ENCODE peak calls at places on chromosomes 6 and 20, in four cellular contexts. Y is neural progenitor cell, U is IMR-90, J is GM23338. C is an unnamed sample. For H3K36me3, the result is how much of the 10 kb centered on the place peaks cover.

GRCh38 chr20:15561707-15562106 is 1011.5 kb downstream of the KIF16B start:
- DNase-seq in J (peak), U (no peak), Y (peak), C (no peak)

GRCh38 chr6:71324179-71324791 is 35.7 kb downstream of the OGFRL1 start:
- DNase-seq in J (no peak), U (no peak), Y (no peak), C (no peak)

GRCh38 chr6:148323344-148323743 is 19.3 kb upstream of the SASH1 start:
- DNase-seq in Y (peak), U (peak), J (no peak), C (peak)

GRCh38 chr20:36670665-36671357 is 24.8 kb upstream of the SLA2 start:
- DNase-seq in J (no peak), U (no peak), Y (no peak), C (no peak)

GRCh38 chr20:23923891-23924435 is 44.4 kb upstream of the CST5 start:
- DNase-seq in U (no peak), J (no peak), Y (no peak), C (no peak)

GRCh38 chr20:37494301-37494700 is 26.7 kb upstream of the NNAT start:
- DNase-seq in Y (no peak), U (no peak), J (no peak), C (no peak)

GRCh38 chr20:14134004-14134403 is 138.7 kb downstream of the MACROD2 start:
- DNase-seq in Y (no peak), U (no peak), J (no peak), C (no peak)

GRCh38 chr6:53795702-53796450 is 1.1 kb downstream of the LRRC1 start:
- DNase-seq in J (peak), U (peak), Y (peak), C (no peak)

GRCh38 chr6:2766767-2767314 is 1.6 kb downstream of the WRNIP1 start:
- DNase-seq in Y (no peak), J (no peak), U (peak), C (no peak)

GRCh38 chr20:22795897-22796296 is 211.5 kb upstream of the FOXA2 start:
- DNase-seq in Y (peak), U (peak), J (no peak), C (peak)

GRCh38 chr6:9131616-9132015 is 696.3 kb upstream of the SLC35B3 start:
- DNase-seq in U (peak), Y (no peak), J (peak), C (peak)

DNA sequence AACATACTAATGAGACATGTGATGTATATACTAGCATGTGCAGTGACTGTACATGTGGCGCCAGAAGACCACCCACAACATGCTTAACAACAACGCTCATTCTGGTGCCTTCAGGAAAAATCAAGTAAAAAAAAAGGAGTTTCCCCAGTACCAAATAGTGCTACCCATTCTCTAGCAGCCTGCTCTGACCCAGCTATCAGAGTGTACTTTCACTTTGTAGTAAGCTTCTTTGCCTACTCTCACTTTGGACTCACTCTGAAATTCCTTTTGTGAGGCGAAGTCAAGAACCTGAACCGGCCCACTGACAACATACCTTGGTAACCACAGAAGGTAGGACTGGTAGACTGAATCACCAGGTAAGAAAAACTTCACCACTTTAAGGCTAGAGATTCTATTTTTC is 1100.0 kb downstream of the GRIK2 start:
- DNase-seq in U (no peak), Y (no peak), J (no peak), C (no peak)
- TF ChIP-seq CTCF in U (no peak), Y (no peak), J (no peak), C (no peak)

DNA sequence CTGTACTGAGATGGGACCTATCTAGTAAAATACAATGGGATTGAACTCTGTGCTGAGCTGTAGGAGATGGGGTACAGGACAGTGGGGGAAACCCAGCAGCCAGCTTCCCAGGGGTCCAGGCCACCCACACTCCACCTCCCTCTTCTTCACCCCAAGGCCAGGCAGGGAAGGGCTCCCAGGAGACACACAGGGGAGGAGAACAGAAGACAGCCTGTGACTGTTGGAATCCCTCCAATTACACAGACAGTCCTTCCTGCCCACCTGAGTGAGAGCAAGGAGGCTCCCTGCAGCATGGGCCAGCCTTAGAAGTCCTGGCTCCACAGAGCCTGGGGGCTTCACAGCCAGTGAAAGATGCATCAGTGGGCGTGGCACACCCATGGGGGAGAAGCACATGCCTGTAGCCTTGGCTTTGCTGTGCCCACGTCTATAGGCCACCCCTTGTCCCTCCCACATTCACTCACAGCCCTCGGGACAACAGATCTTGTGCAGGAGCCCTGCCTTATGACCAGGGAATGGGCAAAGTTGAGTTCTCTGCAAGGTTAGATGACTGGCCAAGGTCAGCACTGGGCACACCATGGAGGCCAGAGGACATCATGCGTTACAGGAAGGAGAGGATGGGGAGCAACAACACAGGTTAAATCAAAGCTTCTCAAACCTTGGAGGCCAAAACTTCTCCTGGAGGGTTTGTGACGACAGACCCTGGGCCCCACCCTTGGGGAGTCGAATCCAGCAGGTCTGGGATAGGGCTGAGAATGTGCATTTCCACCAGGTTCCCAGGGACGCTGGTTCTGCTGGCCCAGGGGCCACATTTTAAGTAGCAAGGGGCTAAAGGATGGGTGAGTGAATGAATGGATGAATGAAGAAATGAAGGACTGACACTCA is 12.3 kb upstream of the CST7 start:
- DNase-seq in U (no peak), J (no peak), Y (no peak), C (no peak)
- H3K4me3 ChIP-seq in U (no peak), J (no peak), Y (no peak), C (no peak)

GRCh38 chr20:38555395-38555794 is 25.6 kb upstream of the ADIG start:
- DNase-seq in J (no peak), Y (no peak), U (no peak), C (no peak)
- H3K36me3 ChIP-seq in J (under half), Y (under half), U (under half), C (under half)

GRCh38 chr6:98838027-98838426 is 3.7 kb downstream of the POU3F2 start:
- DNase-seq in Y (peak), U (no peak), J (no peak), C (no peak)

GRCh38 chr6:98841114-98841513 is 6.7 kb downstream of the POU3F2 start:
- DNase-seq in U (no peak), J (no peak), Y (no peak), C (no peak)

GRCh38 chr6:98841589-98842488 is 7.5 kb downstream of the POU3F2 start:
- DNase-seq in J (no peak), Y (peak), U (no peak), C (no peak)

GRCh38 chr6:98840385-98840784 is 6.0 kb downstream of the POU3F2 start:
- DNase-seq in J (no peak), Y (peak), U (no peak), C (no peak)

DNA sequence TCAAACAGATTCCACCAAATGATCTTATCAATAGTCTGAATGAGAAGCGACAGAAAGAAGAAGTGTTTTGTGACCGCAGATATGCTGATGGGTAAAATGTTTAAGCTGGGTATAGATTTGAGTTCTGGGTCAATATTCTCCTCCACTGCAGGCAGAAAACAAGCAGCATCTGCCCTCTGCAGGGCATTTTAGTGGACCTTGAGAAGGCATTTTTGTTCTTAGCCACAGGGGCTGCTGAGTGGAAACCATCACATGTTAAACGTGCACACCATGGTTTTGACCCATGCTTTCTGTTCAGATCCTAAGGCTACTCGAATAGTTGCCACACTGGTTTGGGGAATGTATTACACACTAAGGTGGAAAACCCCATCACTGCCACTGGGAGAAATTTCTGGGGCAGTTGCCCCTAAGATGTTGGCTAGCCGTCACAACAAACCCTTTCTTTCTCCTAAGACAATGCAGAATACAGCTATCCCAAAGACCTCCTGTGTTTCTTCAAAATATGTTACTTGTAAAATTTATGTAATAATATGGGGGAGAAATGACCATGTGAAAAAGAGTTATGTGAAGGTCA is 5.5 kb downstream of the POU3F2 start:
- DNase-seq in J (peak), U (peak), Y (peak), C (peak)
- TF ChIP-seq CTCF in J (peak), U (peak), Y (peak), C (peak)

GRCh38 chr20:45822863-45823262 is 4.2 kb downstream of the TNNC2 start:
- DNase-seq in U (peak), J (peak), Y (no peak), C (peak)
- H3K4me3 ChIP-seq in U (no peak), J (peak), Y (no peak), C (no peak)

GRCh38 chr6:39144804-39145203 is 29.8 kb upstream of the SAYSD1 start:
- DNase-seq in Y (no peak), U (no peak), J (no peak), C (no peak)

GRCh38 chr6:39140556-39141191 is 25.7 kb upstream of the SAYSD1 start:
- DNase-seq in U (no peak), Y (no peak), J (peak), C (no peak)

GRCh38 chr6:39143238-39143930 is 28.4 kb upstream of the SAYSD1 start:
- DNase-seq in U (no peak), Y (no peak), J (no peak), C (peak)
- H3K36me3 ChIP-seq in U (under half), Y (under half), J (under half), C (under half)

C was measured in bronchial epithelial cell.